ENCODE peak calls at places on chromosomes 7 and 10, in eight cellular contexts. R, N, Z, J, G, C, O and S are unnamed samples.

GRCh38 chr7:141409911-141410329 is 141.3 kb upstream of the AGK start:
- DNase-seq in N (no peak), C (no peak), G (no peak), R (no peak), Z (no peak), J (no peak), O (no peak), S (no peak)

GRCh38 chr7:106731207-106731606 is 70.2 kb upstream of the CCDC71L start:
- DNase-seq in G (peak), O (no peak), N (peak), C (no peak), J (no peak), Z (no peak), R (no peak), S (no peak)

GRCh38 chr10:109914966-109915365 is 8.3 kb downstream of the XPNPEP1 start:
- DNase-seq in O (peak), J (peak), Z (no peak), C (peak), R (no peak), N (peak), G (peak), S (peak)

GRCh38 chr7:2757361-2757903 is 69.4 kb downstream of the AMZ1 start:
- DNase-seq in R (no peak), C (no peak), O (no peak), Z (peak), J (no peak), G (no peak), N (no peak), S (peak)

GRCh38 chr10:88565072-88565471 is 18.0 kb downstream of the RNLS start:
- DNase-seq in Z (no peak), G (peak), N (peak), O (peak), J (no peak), C (no peak), R (no peak), S (no peak)

GRCh38 chr7:90720970-90721768 is 125.0 kb downstream of the CDK14 start:
- DNase-seq in O (peak), R (no peak), C (no peak), Z (no peak), J (no peak), G (no peak), N (peak), S (peak)

GRCh38 chr10:4450981-4451501 is 375.0 kb upstream of the AKR1E2 start:
- DNase-seq in C (no peak), O (peak), G (no peak), R (no peak), Z (no peak), N (peak), J (no peak), S (no peak)

GRCh38 chr10:127880557-127880956 is 12.2 kb downstream of the CLRN3 start:
- DNase-seq in J (no peak), R (no peak), G (peak), O (no peak), Z (no peak), N (no peak), C (no peak), S (no peak)